ENCODE peak calls at places on chromosomes 13 and 19, in nine cellular contexts. One of them, this sample, is unnamed.

GRCh38 chr19:6723738-6724137 is 3.3 kb upstream of the C3 start:
- DNase-seq in activated CD4-positive, alpha-beta T cell treated with anti-CD3 and anti-CD28 coated beads for 48 hours: no peak
- DNase-seq in glutamatergic neuron: no peak
- DNase-seq in NCI-H1930: no peak
- DNase-seq in renal cortical epithelial cell: peak; percentile 49
- DNase-seq in transverse colon: no peak
- DNase-seq in T-cell: no peak
- DNase-seq in NCI-H1694: no peak
- DNase-seq in ecto neural progenitor cell: no peak
- DNase-seq in this sample: no peak

GRCh38 chr13:21673592-21674270 is 2.9 kb downstream of the FGF9 start:
- DNase-seq in activated CD4-positive, alpha-beta T cell treated with anti-CD3 and anti-CD28 coated beads for 48 hours: peak; percentile 36
- DNase-seq in glutamatergic neuron: peak; percentile 75
- DNase-seq in NCI-H1930: peak; percentile 56
- DNase-seq in renal cortical epithelial cell: no peak
- DNase-seq in transverse colon: peak; percentile 60
- DNase-seq in T-cell: no peak
- DNase-seq in NCI-H1694: no peak
- DNase-seq in ecto neural progenitor cell: peak; percentile 80
- DNase-seq in this sample: peak; percentile 70

GRCh38 chr19:1276620-1277007 is 1.3 kb downstream of the FAM174C start:
- DNase-seq in activated CD4-positive, alpha-beta T cell treated with anti-CD3 and anti-CD28 coated beads for 48 hours: peak; percentile 60
- DNase-seq in glutamatergic neuron: no peak
- DNase-seq in NCI-H1930: no peak
- DNase-seq in renal cortical epithelial cell: no peak
- DNase-seq in transverse colon: peak; percentile 71
- DNase-seq in T-cell: no peak
- DNase-seq in NCI-H1694: no peak
- DNase-seq in ecto neural progenitor cell: no peak
- DNase-seq in this sample: no peak

GRCh38 chr19:30416375-30416774 is 44.2 kb downstream of the ZNF536 start:
- DNase-seq in activated CD4-positive, alpha-beta T cell treated with anti-CD3 and anti-CD28 coated beads for 48 hours: no peak
- DNase-seq in glutamatergic neuron: no peak
- DNase-seq in NCI-H1930: no peak
- DNase-seq in renal cortical epithelial cell: no peak
- DNase-seq in transverse colon: no peak
- DNase-seq in T-cell: no peak
- DNase-seq in NCI-H1694: no peak
- DNase-seq in ecto neural progenitor cell: peak; percentile 15
- DNase-seq in this sample: no peak

GRCh38 chr13:114128624-114129522 is 3.5 kb downstream of the RASA3 start:
- DNase-seq in activated CD4-positive, alpha-beta T cell treated with anti-CD3 and anti-CD28 coated beads for 48 hours: peak; percentile 93
- DNase-seq in glutamatergic neuron: no peak
- DNase-seq in NCI-H1930: no peak
- DNase-seq in renal cortical epithelial cell: peak; percentile 89
- DNase-seq in transverse colon: peak; percentile 79
- DNase-seq in T-cell: peak; percentile 77
- DNase-seq in NCI-H1694: no peak
- DNase-seq in ecto neural progenitor cell: no peak
- DNase-seq in this sample: no peak

GRCh38 chr19:28652790-28653189 is 560.2 kb downstream of the UQCRFS1 start:
- DNase-seq in activated CD4-positive, alpha-beta T cell treated with anti-CD3 and anti-CD28 coated beads for 48 hours: no peak
- DNase-seq in glutamatergic neuron: no peak
- DNase-seq in NCI-H1930: no peak
- DNase-seq in renal cortical epithelial cell: no peak
- DNase-seq in transverse colon: no peak
- DNase-seq in T-cell: no peak
- DNase-seq in NCI-H1694: no peak
- DNase-seq in ecto neural progenitor cell: no peak
- DNase-seq in this sample: no peak

GRCh38 chr19:15323496-15324235 is 8.7 kb downstream of the BRD4 start:
- DNase-seq in activated CD4-positive, alpha-beta T cell treated with anti-CD3 and anti-CD28 coated beads for 48 hours: no peak
- DNase-seq in glutamatergic neuron: no peak
- DNase-seq in NCI-H1930: no peak
- DNase-seq in renal cortical epithelial cell: peak; percentile 84
- DNase-seq in transverse colon: peak; percentile 59
- DNase-seq in T-cell: no peak
- DNase-seq in NCI-H1694: no peak
- DNase-seq in ecto neural progenitor cell: no peak
- DNase-seq in this sample: no peak

GRCh38 chr13:64428196-64428595 is 2801.9 kb downstream of the PCDH9 start:
- DNase-seq in activated CD4-positive, alpha-beta T cell treated with anti-CD3 and anti-CD28 coated beads for 48 hours: no peak
- DNase-seq in glutamatergic neuron: no peak
- DNase-seq in NCI-H1930: no peak
- DNase-seq in renal cortical epithelial cell: no peak
- DNase-seq in transverse colon: no peak
- DNase-seq in T-cell: no peak
- DNase-seq in NCI-H1694: no peak
- DNase-seq in ecto neural progenitor cell: no peak
- DNase-seq in this sample: no peak

GRCh38 chr13:45162821-45163220 is 38.0 kb downstream of the KCTD4 start:
- DNase-seq in activated CD4-positive, alpha-beta T cell treated with anti-CD3 and anti-CD28 coated beads for 48 hours: no peak
- DNase-seq in glutamatergic neuron: no peak
- DNase-seq in NCI-H1930: no peak
- DNase-seq in renal cortical epithelial cell: peak; percentile 99
- DNase-seq in transverse colon: no peak
- DNase-seq in T-cell: no peak
- DNase-seq in NCI-H1694: no peak
- DNase-seq in ecto neural progenitor cell: no peak
- DNase-seq in this sample: no peak

GRCh38 chr19:48887861-48888612 is 10.5 kb downstream of the TULP2 start:
- DNase-seq in activated CD4-positive, alpha-beta T cell treated with anti-CD3 and anti-CD28 coated beads for 48 hours: no peak
- DNase-seq in glutamatergic neuron: no peak
- DNase-seq in NCI-H1930: no peak
- DNase-seq in renal cortical epithelial cell: no peak
- DNase-seq in transverse colon: no peak
- DNase-seq in T-cell: no peak
- DNase-seq in NCI-H1694: no peak
- DNase-seq in ecto neural progenitor cell: no peak
- DNase-seq in this sample: no peak

GRCh38 chr13:30371649-30372265 is 50.5 kb upstream of the UBE2L5 start:
- DNase-seq in activated CD4-positive, alpha-beta T cell treated with anti-CD3 and anti-CD28 coated beads for 48 hours: peak; percentile 59
- DNase-seq in glutamatergic neuron: no peak
- DNase-seq in NCI-H1930: peak; percentile 7
- DNase-seq in renal cortical epithelial cell: peak; percentile 86
- DNase-seq in transverse colon: peak; percentile 75
- DNase-seq in T-cell: peak; percentile 70
- DNase-seq in NCI-H1694: no peak
- DNase-seq in ecto neural progenitor cell: no peak
- DNase-seq in this sample: no peak

GRCh38 chr13:99353836-99354235 is 46.6 kb upstream of the GPR183 start:
- DNase-seq in activated CD4-positive, alpha-beta T cell treated with anti-CD3 and anti-CD28 coated beads for 48 hours: peak; percentile 48
- DNase-seq in glutamatergic neuron: no peak
- DNase-seq in NCI-H1930: no peak
- DNase-seq in renal cortical epithelial cell: no peak
- DNase-seq in transverse colon: no peak
- DNase-seq in T-cell: no peak
- DNase-seq in NCI-H1694: no peak
- DNase-seq in ecto neural progenitor cell: no peak
- DNase-seq in this sample: no peak

GRCh38 chr13:20901668-20902437 is 693 bp downstream of the XPO4 start:
- DNase-seq in activated CD4-positive, alpha-beta T cell treated with anti-CD3 and anti-CD28 coated beads for 48 hours: peak; percentile 46
- DNase-seq in glutamatergic neuron: peak; percentile 55
- DNase-seq in NCI-H1930: no peak
- DNase-seq in renal cortical epithelial cell: peak; percentile 23
- DNase-seq in transverse colon: peak; percentile 57
- DNase-seq in T-cell: peak; percentile 24
- DNase-seq in NCI-H1694: no peak
- DNase-seq in ecto neural progenitor cell: peak; percentile 57
- DNase-seq in this sample: peak; percentile 76

GRCh38 chr13:50589139-50589538 is 254.4 kb downstream of the DLEU7 start:
- DNase-seq in activated CD4-positive, alpha-beta T cell treated with anti-CD3 and anti-CD28 coated beads for 48 hours: peak; percentile 10
- DNase-seq in glutamatergic neuron: no peak
- DNase-seq in NCI-H1930: no peak
- DNase-seq in renal cortical epithelial cell: peak; percentile 74
- DNase-seq in transverse colon: no peak
- DNase-seq in T-cell: no peak
- DNase-seq in NCI-H1694: no peak
- DNase-seq in ecto neural progenitor cell: no peak
- DNase-seq in this sample: no peak

GRCh38 chr19:32336259-32337111 is 8.9 kb upstream of the ZNF507 start:
- DNase-seq in activated CD4-positive, alpha-beta T cell treated with anti-CD3 and anti-CD28 coated beads for 48 hours: no peak
- DNase-seq in glutamatergic neuron: no peak
- DNase-seq in NCI-H1930: no peak
- DNase-seq in renal cortical epithelial cell: peak; percentile 27
- DNase-seq in transverse colon: no peak
- DNase-seq in T-cell: no peak
- DNase-seq in NCI-H1694: no peak
- DNase-seq in ecto neural progenitor cell: no peak
- DNase-seq in this sample: no peak

GRCh38 chr13:98216135-98216565 is 39.1 kb upstream of the RNF113B start:
- DNase-seq in activated CD4-positive, alpha-beta T cell treated with anti-CD3 and anti-CD28 coated beads for 48 hours: no peak
- DNase-seq in glutamatergic neuron: no peak
- DNase-seq in NCI-H1930: no peak
- DNase-seq in renal cortical epithelial cell: peak; percentile 85
- DNase-seq in transverse colon: no peak
- DNase-seq in T-cell: no peak
- DNase-seq in NCI-H1694: no peak
- DNase-seq in ecto neural progenitor cell: no peak
- DNase-seq in this sample: peak; percentile 34

GRCh38 chr19:52786078-52786463 is 520 bp downstream of the ZNF600 start:
- DNase-seq in activated CD4-positive, alpha-beta T cell treated with anti-CD3 and anti-CD28 coated beads for 48 hours: peak; percentile 2
- DNase-seq in glutamatergic neuron: peak; percentile 20
- DNase-seq in NCI-H1930: no peak
- DNase-seq in renal cortical epithelial cell: no peak
- DNase-seq in transverse colon: peak; percentile 24
- DNase-seq in T-cell: no peak
- DNase-seq in NCI-H1694: no peak
- DNase-seq in ecto neural progenitor cell: peak; percentile 52
- DNase-seq in this sample: no peak

GRCh38 chr19:37412700-37413099 is 41.8 kb downstream of the ZNF527 start:
- DNase-seq in activated CD4-positive, alpha-beta T cell treated with anti-CD3 and anti-CD28 coated beads for 48 hours: no peak
- DNase-seq in glutamatergic neuron: no peak
- DNase-seq in NCI-H1930: no peak
- DNase-seq in renal cortical epithelial cell: no peak
- DNase-seq in transverse colon: no peak
- DNase-seq in T-cell: no peak
- DNase-seq in NCI-H1694: no peak
- DNase-seq in ecto neural progenitor cell: no peak
- DNase-seq in this sample: no peak

GRCh38 chr19:623974-624373 is 9.4 kb downstream of the POLRMT start:
- DNase-seq in activated CD4-positive, alpha-beta T cell treated with anti-CD3 and anti-CD28 coated beads for 48 hours: no peak
- DNase-seq in glutamatergic neuron: no peak
- DNase-seq in NCI-H1930: no peak
- DNase-seq in renal cortical epithelial cell: peak; percentile 14
- DNase-seq in transverse colon: no peak
- DNase-seq in T-cell: no peak
- DNase-seq in NCI-H1694: no peak
- DNase-seq in ecto neural progenitor cell: no peak
- DNase-seq in this sample: no peak

GRCh38 chr13:57631607-57632275 is at the start of gene PCDH17:
- DNase-seq in activated CD4-positive, alpha-beta T cell treated with anti-CD3 and anti-CD28 coated beads for 48 hours: peak; percentile 11
- DNase-seq in glutamatergic neuron: peak; percentile 50
- DNase-seq in NCI-H1930: no peak
- DNase-seq in renal cortical epithelial cell: no peak
- DNase-seq in transverse colon: peak; percentile 7
- DNase-seq in T-cell: no peak
- DNase-seq in NCI-H1694: no peak
- DNase-seq in ecto neural progenitor cell: peak; percentile 60
- DNase-seq in this sample: peak; percentile 66

GRCh38 chr13:87169337-87169736 is 501.8 kb upstream of the SLITRK5 start:
- DNase-seq in activated CD4-positive, alpha-beta T cell treated with anti-CD3 and anti-CD28 coated beads for 48 hours: no peak
- DNase-seq in glutamatergic neuron: no peak
- DNase-seq in NCI-H1930: no peak
- DNase-seq in renal cortical epithelial cell: no peak
- DNase-seq in transverse colon: no peak
- DNase-seq in T-cell: no peak
- DNase-seq in NCI-H1694: no peak
- DNase-seq in ecto neural progenitor cell: no peak
- DNase-seq in this sample: no peak

GRCh38 chr13:39512687-39513086 is 90.3 kb downstream of the LHFPL6 start:
- DNase-seq in activated CD4-positive, alpha-beta T cell treated with anti-CD3 and anti-CD28 coated beads for 48 hours: no peak
- DNase-seq in glutamatergic neuron: no peak
- DNase-seq in NCI-H1930: no peak
- DNase-seq in renal cortical epithelial cell: no peak
- DNase-seq in transverse colon: no peak
- DNase-seq in T-cell: no peak
- DNase-seq in NCI-H1694: no peak
- DNase-seq in ecto neural progenitor cell: no peak
- DNase-seq in this sample: no peak

GRCh38 chr19:43534811-43535761 is 2.1 kb downstream of the ZNF575 start:
- DNase-seq in activated CD4-positive, alpha-beta T cell treated with anti-CD3 and anti-CD28 coated beads for 48 hours: peak; percentile 39
- DNase-seq in glutamatergic neuron: peak; percentile 91
- DNase-seq in NCI-H1930: peak; percentile 32
- DNase-seq in renal cortical epithelial cell: peak; percentile 26
- DNase-seq in transverse colon: peak; percentile 64
- DNase-seq in T-cell: no peak
- DNase-seq in NCI-H1694: peak; percentile 14
- DNase-seq in ecto neural progenitor cell: peak; percentile 82
- DNase-seq in this sample: peak; percentile 56

GRCh38 chr19:35822579-35822978 is 9.9 kb upstream of the PRODH2 start:
- DNase-seq in activated CD4-positive, alpha-beta T cell treated with anti-CD3 and anti-CD28 coated beads for 48 hours: no peak
- DNase-seq in glutamatergic neuron: no peak
- DNase-seq in NCI-H1930: no peak
- DNase-seq in renal cortical epithelial cell: no peak
- DNase-seq in transverse colon: no peak
- DNase-seq in T-cell: no peak
- DNase-seq in NCI-H1694: no peak
- DNase-seq in ecto neural progenitor cell: no peak
- DNase-seq in this sample: no peak

GRCh38 chr13:110524484-110525254 is 36.9 kb downstream of the RAB20 start:
- DNase-seq in activated CD4-positive, alpha-beta T cell treated with anti-CD3 and anti-CD28 coated beads for 48 hours: no peak
- DNase-seq in glutamatergic neuron: no peak
- DNase-seq in NCI-H1930: no peak
- DNase-seq in renal cortical epithelial cell: peak; percentile 41
- DNase-seq in transverse colon: peak; percentile 88
- DNase-seq in T-cell: no peak
- DNase-seq in NCI-H1694: no peak
- DNase-seq in ecto neural progenitor cell: no peak
- DNase-seq in this sample: no peak

GRCh38 chr13:48653074-48654054 is at the start of gene CYSLTR2:
- DNase-seq in activated CD4-positive, alpha-beta T cell treated with anti-CD3 and anti-CD28 coated beads for 48 hours: no peak
- DNase-seq in glutamatergic neuron: no peak
- DNase-seq in NCI-H1930: no peak
- DNase-seq in renal cortical epithelial cell: peak; percentile 72
- DNase-seq in transverse colon: no peak
- DNase-seq in T-cell: peak; percentile 10
- DNase-seq in NCI-H1694: no peak
- DNase-seq in ecto neural progenitor cell: no peak
- DNase-seq in this sample: no peak

GRCh38 chr19:50548191-50549058 is 19.8 kb downstream of the LRRC4B start:
- DNase-seq in activated CD4-positive, alpha-beta T cell treated with anti-CD3 and anti-CD28 coated beads for 48 hours: no peak
- DNase-seq in glutamatergic neuron: no peak
- DNase-seq in NCI-H1930: no peak
- DNase-seq in renal cortical epithelial cell: no peak
- DNase-seq in transverse colon: no peak
- DNase-seq in T-cell: no peak
- DNase-seq in NCI-H1694: no peak
- DNase-seq in ecto neural progenitor cell: no peak
- DNase-seq in this sample: no peak

This sample was measured in HAP-1.